ENCODE peak calls at places on chromosome 12, in five cellular contexts. K is ovary, E is fibroblast of lung, Z is left lung, Y is gastrocnemius medialis. O is an unnamed sample. For H3K4me1, the result is how much of the 10 kb centered on the place peaks cover.

GRCh38 chr12:19757317-19757877 is 318.1 kb downstream of the AEBP2 start:
- DNase-seq in K (no peak), E (peak), Z (no peak), Y (no peak), O (no peak)

GRCh38 chr12:9798008-9798619 is 29.2 kb upstream of the KLRF1 start:
- DNase-seq in K (no peak), E (peak), Z (peak), Y (no peak), O (no peak)

GRCh38 chr12:121576851-121577391 is 3.9 kb downstream of the KDM2B start:
- DNase-seq in K (no peak), E (peak), Z (no peak), Y (no peak), O (no peak)

GRCh38 chr12:56188786-56189335 is 422 bp downstream of the SMARCC2 start:
- DNase-seq in K (no peak), E (no peak), Z (no peak), Y (no peak), O (no peak)

GRCh38 chr12:132524405-132524804 is 34.5 kb downstream of the FBRSL1 start:
- DNase-seq in K (no peak), E (peak), Z (no peak), Y (no peak), O (no peak)

GRCh38 chr12:981176-981828 is 9.7 kb upstream of the ERC1 start:
- DNase-seq in K (no peak), E (peak), Z (no peak), Y (no peak), O (no peak)

GRCh38 chr12:106132175-106133135 is 6.3 kb downstream of the NUAK1 start:
- DNase-seq in K (no peak), E (no peak), Z (no peak), Y (no peak), O (no peak)

GRCh38 chr12:19186722-19187661 is 57.5 kb downstream of the PLEKHA5 start:
- DNase-seq in K (no peak), E (peak), Z (no peak), Y (no peak), O (no peak)

GRCh38 chr12:105013892-105014291 is 27.8 kb downstream of the NOPCHAP1 start:
- DNase-seq in K (no peak), E (peak), Z (no peak), Y (no peak), O (no peak)

GRCh38 chr12:122888232-122888752 is 7.6 kb downstream of the VPS37B start:
- DNase-seq in K (no peak), E (peak), Z (peak), Y (no peak), O (no peak)

GRCh38 chr12:18819471-18819870 is 81.6 kb downstream of the CAPZA3 start:
- DNase-seq in K (no peak), E (peak), Z (no peak), Y (no peak), O (no peak)

GRCh38 chr12:4530982-4531586 is 7.6 kb upstream of the RAD51AP1 start:
- DNase-seq in K (no peak), E (no peak), Z (no peak), Y (no peak), O (no peak)

GRCh38 chr12:4089147-4089606 is 184.4 kb upstream of the CCND2 start:
- DNase-seq in K (no peak), E (no peak), Z (no peak), Y (no peak), O (no peak)

GRCh38 chr12:89352492-89353187 is at the start of gene DUSP6:
- DNase-seq in K (peak), E (peak), Z (peak), Y (peak), O (peak)

GRCh38 chr12:115923851-115924250 is 353.6 kb downstream of the MED13L start:
- DNase-seq in K (no peak), E (no peak), Z (no peak), Y (no peak), O (no peak)

GRCh38 chr12:2215709-2216560 is 163.1 kb downstream of the CACNA1C start:
- DNase-seq in K (no peak), E (peak), Z (no peak), Y (no peak), O (no peak)

GRCh38 chr12:47807338-47807737 is 12.4 kb downstream of the HDAC7 start:
- DNase-seq in K (no peak), E (no peak), Z (no peak), Y (no peak), O (no peak)

GRCh38 chr12:47811581-47812484 is 7.9 kb downstream of the HDAC7 start:
- DNase-seq in K (peak), E (peak), Z (no peak), Y (peak), O (peak)

GRCh38 chr12:47811070-47811391 is 8.7 kb downstream of the HDAC7 start:
- DNase-seq in K (no peak), E (no peak), Z (no peak), Y (no peak), O (no peak)

GRCh38 chr12:47808049-47808448 is 11.7 kb downstream of the HDAC7 start:
- DNase-seq in K (peak), E (peak), Z (peak), Y (peak), O (no peak)

GRCh38 chr12:47808574-47809380 is 10.9 kb downstream of the HDAC7 start:
- DNase-seq in K (no peak), E (no peak), Z (peak), Y (no peak), O (no peak)
- H3K4me3 ChIP-seq in K (no peak), E (no peak), Z (no peak), Y (no peak), O (peak)

GRCh38 chr12:117121456-117121855 is 22.2 kb upstream of the TESC start:
- DNase-seq in K (no peak), E (no peak), Z (no peak), Y (no peak), O (no peak)
- H3K4me1 ChIP-seq in K (under half), E (under half), Z (under half), Y (under half), O (under half)

DNA sequence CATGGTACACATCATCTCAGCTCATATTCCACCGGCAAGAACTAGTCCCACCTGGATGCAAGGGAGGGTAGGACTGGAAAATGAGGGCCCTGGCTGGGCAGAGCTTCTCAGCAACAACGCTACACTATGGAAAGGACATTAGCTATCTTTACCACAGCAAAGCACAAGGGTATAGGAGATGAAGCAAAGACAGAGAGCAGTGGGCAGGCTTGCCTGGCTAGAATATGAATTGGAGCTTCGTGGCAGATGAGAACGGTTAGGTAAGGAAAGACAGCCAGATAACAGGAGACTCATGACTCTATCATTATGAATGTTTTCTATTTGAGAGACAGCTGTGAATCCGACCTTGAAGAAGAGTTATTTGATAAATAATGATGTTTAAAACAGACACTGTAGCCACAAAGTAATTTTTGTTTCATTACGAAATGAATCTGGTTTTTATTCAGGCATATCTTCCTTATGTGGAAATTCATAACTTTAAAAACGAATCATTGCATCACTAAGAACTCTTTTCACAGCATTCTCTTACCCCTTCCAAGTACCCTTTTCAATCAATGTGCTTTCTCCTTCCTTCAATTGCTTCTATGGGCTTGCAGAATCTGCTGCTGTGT is 59.1 kb upstream of the PCED1B start:
- DNase-seq in K (no peak), E (no peak), Z (no peak), Y (no peak), O (no peak)
- TF ChIP-seq CTCF in K (no peak), E (no peak), Z (no peak), Y (no peak), O (no peak)

GRCh38 chr12:107655281-107656065 is 30.1 kb upstream of the PWP1 start:
- DNase-seq in K (no peak), E (no peak), Z (no peak), Y (no peak), O (no peak)

GRCh38 chr12:107657621-107658020 is 28.0 kb upstream of the PWP1 start:
- DNase-seq in K (no peak), E (no peak), Z (no peak), Y (no peak), O (no peak)

GRCh38 chr12:107656302-107656701 is 29.3 kb upstream of the PWP1 start:
- DNase-seq in K (no peak), E (no peak), Z (no peak), Y (no peak), O (no peak)

GRCh38 chr12:107654866-107655265 is 30.7 kb upstream of the PWP1 start:
- DNase-seq in K (no peak), E (no peak), Z (no peak), Y (no peak), O (no peak)

GRCh38 chr12:107657133-107657532 is 28.5 kb upstream of the PWP1 start:
- DNase-seq in K (no peak), E (no peak), Z (no peak), Y (no peak), O (no peak)
- H3K4me3 ChIP-seq in K (no peak), E (no peak), Z (no peak), Y (no peak), O (no peak)

GRCh38 chr12:124027753-124028559 is 54.9 kb downstream of the ZNF664 start:
- DNase-seq in K (no peak), E (no peak), Z (no peak), Y (peak), O (no peak)
- H3K4me1 ChIP-seq in K (under half), E (under half), Z (under half), Y (under half), O (under half)

GRCh38 chr12:51371295-51371953 is 19.8 kb downstream of the GALNT6 start:
- DNase-seq in K (peak), E (peak), Z (peak), Y (peak), O (peak)

GRCh38 chr12:51374346-51374745 is 16.9 kb downstream of the GALNT6 start:
- DNase-seq in K (no peak), E (no peak), Z (no peak), Y (no peak), O (no peak)

GRCh38 chr12:51370667-51371066 is 20.5 kb downstream of the GALNT6 start:
- DNase-seq in K (no peak), E (no peak), Z (no peak), Y (no peak), O (no peak)

GRCh38 chr12:51373222-51373621 is 18.0 kb downstream of the GALNT6 start:
- DNase-seq in K (no peak), E (no peak), Z (no peak), Y (no peak), O (no peak)

GRCh38 chr12:51372021-51372420 is 19.2 kb downstream of the GALNT6 start:
- DNase-seq in K (no peak), E (no peak), Z (no peak), Y (no peak), O (no peak)
- TF ChIP-seq CTCF in K (no peak), E (no peak), Z (no peak), Y (no peak), O (no peak)

GRCh38 chr12:54239568-54239967 is 40.4 kb downstream of the CBX5 start:
- DNase-seq in K (no peak), E (no peak), Z (no peak), Y (no peak), O (no peak)
- H3K4me3 ChIP-seq in K (no peak), E (no peak), Z (no peak), Y (no peak), O (no peak)

GRCh38 chr12:47812797-47813490 is 6.8 kb downstream of the HDAC7 start:
- DNase-seq in K (peak), E (peak), Z (peak), Y (peak), O (peak)

GRCh38 chr12:47817272-47818006 is 2.3 kb downstream of the HDAC7 start:
- DNase-seq in K (no peak), E (no peak), Z (no peak), Y (no peak), O (no peak)

GRCh38 chr12:47814539-47815170 is 5.0 kb downstream of the HDAC7 start:
- DNase-seq in K (no peak), E (no peak), Z (no peak), Y (no peak), O (no peak)

GRCh38 chr12:47816646-47817271 is 2.9 kb downstream of the HDAC7 start:
- DNase-seq in K (peak), E (no peak), Z (no peak), Y (no peak), O (no peak)

DNA sequence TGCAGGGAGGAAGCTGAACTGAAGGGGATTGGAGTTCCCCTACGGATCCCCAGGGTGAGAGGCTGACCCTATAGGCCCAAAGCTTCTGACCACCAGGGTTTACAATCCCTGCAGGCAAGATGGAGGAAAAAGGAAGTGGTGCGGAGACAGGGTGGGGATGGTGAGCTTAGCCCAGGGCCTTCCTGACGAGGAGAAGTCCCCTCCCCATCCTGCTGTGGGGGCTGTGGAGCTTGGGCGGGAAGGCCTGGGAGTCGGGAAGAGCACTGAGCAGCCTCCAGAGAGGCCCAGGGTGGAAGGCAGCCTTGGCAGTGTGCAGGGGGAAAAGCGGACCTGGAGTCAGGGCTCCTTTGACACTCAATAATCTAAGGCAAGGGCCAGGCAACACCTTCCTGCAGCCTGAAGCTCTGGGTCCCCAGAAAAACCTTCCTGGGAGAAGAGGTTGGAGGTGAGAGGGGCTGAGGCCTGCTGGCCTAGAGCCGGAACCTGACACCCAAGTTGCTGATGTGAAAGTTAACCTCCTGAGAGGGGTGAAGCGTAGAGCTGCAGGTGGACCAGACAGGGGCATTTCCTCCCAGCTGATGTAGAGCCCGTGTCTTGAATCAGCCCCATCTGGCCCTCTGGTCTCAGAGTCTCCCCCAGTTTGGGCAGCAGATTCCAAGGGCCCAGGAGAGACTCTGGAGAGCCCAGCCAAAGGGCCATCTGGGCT is 6.1 kb downstream of the HDAC7 start:
- DNase-seq in K (peak), E (no peak), Z (no peak), Y (no peak), O (no peak)
- H3K4me1 ChIP-seq in K (under half), E (half or more), Z (half or more), Y (half or more), O (half or more)

GRCh38 chr12:108691154-108691994 is 39.9 kb downstream of the CORO1C start:
- DNase-seq in K (peak), E (peak), Z (peak), Y (peak), O (peak)
- TF ChIP-seq CTCF in K (peak), E (no peak), Z (peak), Y (peak), O (peak)

DNA sequence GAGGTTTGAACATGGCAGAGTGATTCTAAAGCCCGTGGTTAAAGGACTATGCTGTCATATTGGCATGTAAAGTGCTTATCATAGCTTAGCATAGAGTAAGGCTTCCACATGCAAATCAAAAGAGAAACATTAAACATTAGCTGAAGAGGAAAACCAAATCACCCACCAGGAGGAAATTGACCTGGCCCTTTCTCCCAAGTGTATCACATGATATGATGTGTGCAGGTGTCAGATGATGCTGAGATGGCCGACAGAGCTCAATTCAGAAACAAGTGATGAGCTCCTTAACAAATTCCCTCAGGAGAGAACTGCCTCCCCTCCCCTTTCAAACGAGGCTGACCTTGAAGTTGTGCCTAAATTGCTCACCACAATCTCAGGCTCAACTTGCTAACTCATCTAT is 217.1 kb upstream of the BTG1 start:
- DNase-seq in K (no peak), E (no peak), Z (no peak), Y (no peak), O (no peak)
- H3K4me3 ChIP-seq in K (no peak), E (no peak), Z (no peak), Y (no peak), O (peak)

O was measured in thoracic aorta.